ENCODE peak calls at places on chromosomes 5 and 9, in ten cellular contexts. E, Z, K, B, L, J, H, O, T and N are unnamed samples.
A peak's percentile ranks its signal among the peaks of the same experiment; 100 is the strongest.

GRCh38 chr5:34627794-34628193 is 28.3 kb upstream of the RAI14 start:
- DNase-seq in T (peak; percentile 69), O (no peak), L (peak; percentile 95), J (peak; percentile 23), Z (no peak), B (no peak), H (no peak), K (peak; percentile 90), E (no peak), N (no peak)

GRCh38 chr5:104443706-104444105 is 881.1 kb upstream of the NUDT12 start:
- DNase-seq in H (no peak), Z (no peak), L (no peak), E (no peak), K (no peak), O (no peak), T (no peak), J (no peak), B (no peak), N (no peak)

GRCh38 chr9:121297414-121297813 is 29.5 kb downstream of the GSN start:
- DNase-seq in Z (no peak), L (no peak), B (no peak), E (no peak), K (no peak), J (no peak), H (no peak), O (no peak), T (no peak), N (no peak)

GRCh38 chr5:132387649-132388117 is 18.2 kb downstream of the SLC22A5 start:
- DNase-seq in B (no peak), L (peak; percentile 100), H (peak; percentile 41), E (no peak), T (peak; percentile 98), O (no peak), Z (no peak), J (peak; percentile 99), K (peak; percentile 99), N (peak; percentile 91)

GRCh38 chr5:152271420-152271819 is 133.7 kb downstream of the NMUR2 start:
- DNase-seq in H (peak; percentile 15), O (peak; percentile 7), E (no peak), T (no peak), B (no peak), K (peak; percentile 15), J (peak; percentile 0), L (no peak), Z (no peak), N (no peak)

GRCh38 chr9:116062206-116062550 is 91.4 kb upstream of the PAPPA start:
- DNase-seq in E (no peak), K (no peak), B (no peak), J (no peak), L (no peak), Z (no peak), T (no peak), O (no peak), H (no peak), N (no peak)

GRCh38 chr9:126860757-126861466 is 473 bp downstream of the ZBTB34 start:
- DNase-seq in J (peak; percentile 13), H (peak; percentile 49), T (no peak), Z (peak; percentile 13), K (peak; percentile 42), L (peak; percentile 12), O (no peak), B (no peak), E (peak; percentile 14), N (no peak)

GRCh38 chr5:56549096-56549886 is 266.1 kb upstream of the MAP3K1 start:
- DNase-seq in Z (no peak), B (no peak), T (no peak), E (no peak), O (no peak), L (no peak), H (no peak), J (no peak), K (no peak), N (no peak)

GRCh38 chr9:79858509-79858908 is 286.7 kb downstream of the TLE4 start:
- DNase-seq in Z (no peak), J (peak; percentile 78), B (no peak), E (no peak), T (peak; percentile 13), O (no peak), L (peak; percentile 4), K (peak; percentile 38), H (no peak), N (no peak)

GRCh38 chr5:124157320-124157719 is 589.1 kb downstream of the ZNF608 start:
- DNase-seq in K (no peak), E (no peak), Z (no peak), H (no peak), L (no peak), B (no peak), T (no peak), O (no peak), J (peak; percentile 42), N (no peak)